ENCODE peak calls at places on chromosome 19, in nine cellular contexts. J is dorsolateral prefrontal cortex; L is kidney; G is naive thymus-derived CD4-positive, alpha-beta T cell; N is astrocyte of the spinal cord; Z is transverse colon; Y is psoas muscle; F is HCT116; H is AG10803. B is an unnamed sample.

GRCh38 chr19:4567584-4568071 is 8.1 kb upstream of the SEMA6B start:
- DNase-seq in L (peak), H (peak), G (peak), N (peak), Y (peak), F (no peak), Z (peak), J (peak), B (no peak)

GRCh38 chr19:7255631-7256030 is 38.6 kb downstream of the INSR start:
- DNase-seq in J (no peak), Y (no peak), Z (no peak), N (no peak), F (no peak), G (no peak), H (no peak), L (no peak), B (no peak)

GRCh38 chr19:10424011-10424637 is 3.8 kb downstream of the PDE4A start:
- DNase-seq in G (peak), H (peak), Z (peak), Y (peak), N (peak), F (no peak), J (peak), L (peak), B (no peak)

GRCh38 chr19:14554382-14554812 is 17.5 kb downstream of the NDUFB7 start:
- DNase-seq in H (no peak), G (no peak), N (no peak), L (no peak), J (no peak), F (no peak), Y (no peak), Z (peak), B (no peak)

GRCh38 chr19:57587529-57587928 is 3.6 kb downstream of the ZIK1 start:
- DNase-seq in Z (no peak), J (no peak), Y (no peak), H (peak), G (no peak), L (no peak), N (peak), F (no peak), B (no peak)

GRCh38 chr19:33957804-33958203 is 161.1 kb downstream of the KCTD15 start:
- DNase-seq in G (no peak), Y (no peak), N (no peak), J (no peak), F (no peak), H (no peak), L (no peak), Z (no peak), B (no peak)

GRCh38 chr19:50649433-50650391 is at the start of gene C19orf81:
- DNase-seq in H (no peak), F (peak), G (no peak), Z (no peak), J (no peak), N (no peak), L (no peak), Y (no peak), B (peak)

GRCh38 chr19:52648336-52648990 is 10.3 kb upstream of the ZNF83 start:
- DNase-seq in F (no peak), H (peak), J (no peak), N (peak), G (no peak), L (no peak), Y (no peak), Z (no peak), B (no peak)

GRCh38 chr19:1223018-1223855 is 14.6 kb downstream of the CBARP start:
- DNase-seq in L (no peak), H (peak), Y (peak), Z (no peak), G (no peak), F (no peak), J (no peak), N (peak), B (no peak)

GRCh38 chr19:51366999-51367564 is 894 bp upstream of the ETFB start:
- DNase-seq in Z (peak), G (peak), H (no peak), L (peak), F (no peak), J (no peak), Y (no peak), N (no peak), B (no peak)

GRCh38 chr19:53112286-53112685 is 9.1 kb upstream of the ZNF160 start:
- DNase-seq in Y (no peak), G (no peak), H (no peak), J (no peak), Z (no peak), F (no peak), N (no peak), L (no peak), B (no peak)

GRCh38 chr19:47486900-47487299 is 2.9 kb upstream of the KPTN start:
- DNase-seq in Y (peak), Z (no peak), F (no peak), L (no peak), N (no peak), J (no peak), G (no peak), H (no peak), B (peak)

GRCh38 chr19:31502536-31503170 is 153.4 kb upstream of the TSHZ3 start:
- DNase-seq in H (no peak), L (no peak), J (no peak), Z (no peak), Y (no peak), F (no peak), N (no peak), G (no peak), B (no peak)

GRCh38 chr19:47994209-47994802 is at the start of gene ELSPBP1:
- DNase-seq in H (no peak), G (no peak), L (no peak), Y (no peak), N (no peak), J (no peak), Z (no peak), F (no peak), B (no peak)

DNA sequence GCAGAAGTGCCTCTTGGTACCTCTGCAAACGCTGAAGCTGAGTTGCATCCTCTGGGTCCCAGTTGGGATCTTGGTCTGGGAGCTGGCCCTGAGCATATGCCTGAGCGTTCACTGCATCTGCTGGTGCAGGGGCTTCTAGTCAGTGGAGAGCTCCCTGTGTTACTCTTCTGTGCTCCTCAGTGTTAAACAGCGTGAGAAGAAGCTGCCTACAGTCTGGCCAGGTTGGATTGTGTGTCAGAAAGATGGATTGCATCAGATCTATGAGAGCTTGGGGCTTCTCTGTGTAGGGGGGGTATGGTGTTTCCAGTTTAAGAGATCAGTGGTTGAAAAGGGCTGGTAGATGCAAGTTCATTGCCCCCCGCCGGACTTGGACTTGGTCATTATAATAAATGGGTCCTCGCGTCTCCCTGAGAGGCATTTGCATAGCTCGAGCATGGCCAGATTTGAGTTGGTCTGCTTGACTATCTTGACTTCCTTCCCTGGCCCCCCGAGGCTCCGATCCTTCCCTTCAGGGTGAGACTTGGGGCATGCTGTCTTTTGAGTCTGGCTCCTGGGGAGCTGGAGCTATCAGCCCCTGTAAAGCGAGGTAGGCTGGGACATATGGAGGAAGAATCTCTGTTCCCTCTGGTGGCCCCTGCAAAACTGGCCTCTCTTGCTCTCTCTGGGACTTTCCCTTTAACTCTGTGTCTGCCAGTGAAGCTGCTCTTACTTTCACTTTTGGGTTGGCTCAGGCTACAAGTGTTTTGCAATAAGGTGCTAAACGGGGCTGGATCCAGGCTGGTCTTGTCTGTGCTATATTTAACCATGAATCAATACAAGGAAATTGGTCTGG is 52.9 kb downstream of the OR10H4 start:
- DNase-seq in Z (peak), N (peak), Y (no peak), L (no peak), H (peak), J (no peak), F (no peak), G (no peak), B (peak)
- H3K4me3 ChIP-seq in Z (peak), N (no peak), Y (peak), L (peak), H (peak), J (no peak), F (no peak), G (peak), B (peak)

DNA sequence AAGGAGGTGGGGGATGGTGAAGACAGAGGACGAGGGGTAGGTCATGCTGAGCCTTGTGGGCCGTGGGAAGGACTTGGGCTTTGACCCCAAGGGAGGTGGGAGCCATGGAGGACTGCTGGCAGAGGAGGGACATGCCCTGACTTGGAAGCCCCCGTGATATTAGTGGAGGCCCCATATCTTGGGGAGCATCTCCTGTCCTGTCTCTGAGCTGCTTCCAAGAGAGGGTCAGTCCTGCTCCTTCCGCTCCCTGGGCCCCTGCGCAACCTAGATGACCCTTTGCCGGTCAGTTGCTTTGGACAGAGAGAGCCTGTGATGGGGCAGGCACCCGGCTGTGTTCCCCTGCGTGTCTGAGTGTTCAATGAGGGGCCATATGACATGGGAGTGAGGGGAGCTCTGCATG is 5.2 kb downstream of the TLE6 start:
- DNase-seq in Y (no peak), Z (no peak), H (no peak), N (peak), G (no peak), F (no peak), L (peak), J (no peak), B (no peak)
- H3K4me3 ChIP-seq in Y (no peak), Z (no peak), H (no peak), N (no peak), G (no peak), F (no peak), L (no peak), J (no peak), B (no peak)

DNA sequence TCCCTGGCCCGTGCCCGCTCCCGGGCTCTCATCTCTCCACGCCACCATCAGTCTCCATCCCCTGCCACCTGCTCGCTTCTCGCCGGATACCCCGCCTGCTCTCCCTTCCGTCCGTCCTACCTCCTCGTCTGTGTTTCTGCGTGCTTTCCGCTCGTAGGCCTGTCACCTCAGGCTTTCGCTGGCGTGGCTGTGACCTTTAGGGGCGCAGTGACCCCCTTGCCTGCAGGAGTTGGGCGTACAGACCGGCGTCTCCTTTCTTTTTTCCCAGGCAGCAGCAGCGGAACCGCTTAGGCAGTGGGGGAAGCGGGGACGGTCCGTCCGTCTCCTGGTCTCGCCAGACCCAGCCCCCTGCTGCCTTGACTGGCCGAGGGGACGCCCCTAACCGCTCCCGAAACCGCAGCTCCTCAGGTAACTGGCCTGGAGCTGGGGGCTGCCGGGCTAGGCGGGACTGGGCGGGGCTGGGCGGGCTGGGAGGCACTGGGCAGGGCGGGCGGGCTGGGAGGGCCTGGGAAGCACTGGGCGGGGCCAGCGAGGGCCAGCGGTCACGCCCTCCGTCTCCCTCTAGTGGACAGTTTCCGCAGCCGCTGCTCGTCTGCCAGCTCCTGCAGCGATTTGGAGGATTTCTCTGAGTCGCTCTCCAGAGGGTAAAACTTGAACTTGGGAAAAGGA is 6.3 kb downstream of the PGLYRP1 start:
- DNase-seq in Z (peak), J (peak), H (peak), L (peak), N (peak), Y (peak), F (peak), G (peak), B (peak)
- H3K4me3 ChIP-seq in Z (peak), J (peak), H (peak), L (peak), N (peak), Y (peak), F (no peak), G (peak), B (no peak)

DNA sequence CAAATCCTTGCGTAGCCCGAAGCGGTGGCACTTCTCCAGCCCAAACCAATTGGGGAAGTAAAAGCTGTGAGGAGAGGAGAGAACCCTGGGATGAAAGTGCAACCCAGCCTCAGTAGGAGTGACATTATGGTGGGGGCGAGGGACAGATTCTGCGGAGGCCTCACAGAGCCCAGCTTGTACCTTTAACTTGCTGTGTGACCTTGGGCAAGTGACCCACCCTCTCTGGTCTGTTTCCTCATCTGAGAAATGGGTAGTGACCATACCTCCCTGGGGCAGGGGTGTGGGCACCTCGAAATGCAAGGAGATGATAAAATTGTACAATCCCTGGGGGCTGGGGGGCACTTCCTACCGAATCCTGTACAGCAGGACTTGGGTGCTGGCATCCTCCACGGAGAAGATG is 4.4 kb downstream of the JAK3 start:
- DNase-seq in N (no peak), L (no peak), H (no peak), F (no peak), J (no peak), G (no peak), Z (no peak), Y (no peak), B (no peak)
- H3K4me3 ChIP-seq in N (no peak), L (no peak), H (no peak), F (peak), J (no peak), G (no peak), Z (no peak), Y (no peak), B (no peak)

B was measured in Jurkat, Clone E6-1.